ENCODE peak calls at places on chromosome 4, in seven cellular contexts. Y, T, N, I, Z, U and F are unnamed samples.

GRCh38 chr4:88283661-88284377 is 542 bp downstream of the PPM1K start:
- DNase-seq in Y (peak), T (no peak), N (peak), I (peak), Z (peak), U (peak), F (peak)

GRCh38 chr4:156781852-156782251 is 189.7 kb downstream of the PDGFC start:
- DNase-seq in Y (no peak), T (no peak), N (no peak), I (no peak), Z (no peak), U (peak), F (no peak)

GRCh38 chr4:181592221-181592745 is 650.9 kb upstream of the TENM3 start:
- DNase-seq in Y (no peak), T (no peak), N (no peak), I (no peak), Z (no peak), U (no peak), F (no peak)

GRCh38 chr4:77818077-77818666 is 996 bp downstream of the CNOT6L start:
- DNase-seq in Y (peak), T (peak), N (no peak), I (peak), Z (peak), U (peak), F (peak)

GRCh38 chr4:172688536-172688935 is 480.1 kb upstream of the GALNT7 start:
- DNase-seq in Y (no peak), T (no peak), N (no peak), I (no peak), Z (no peak), U (no peak), F (no peak)

GRCh38 chr4:27094785-27095184 is 234.1 kb downstream of the STIM2 start:
- DNase-seq in Y (no peak), T (peak), N (no peak), I (no peak), Z (no peak), U (no peak), F (no peak)

GRCh38 chr4:6892909-6893202 is 16.8 kb upstream of the TBC1D14 start:
- DNase-seq in Y (no peak), T (no peak), N (no peak), I (no peak), Z (no peak), U (no peak), F (no peak)

GRCh38 chr4:153310793-153311192 is 33.7 kb upstream of the MND1 start:
- DNase-seq in Y (no peak), T (no peak), N (no peak), I (no peak), Z (no peak), U (no peak), F (no peak)

GRCh38 chr4:89915151-89915550 is 20.5 kb downstream of the MMRN1 start:
- DNase-seq in Y (no peak), T (no peak), N (no peak), I (no peak), Z (no peak), U (no peak), F (no peak)

GRCh38 chr4:111631157-111631999 is 513.9 kb upstream of the FAM241A start:
- DNase-seq in Y (no peak), T (no peak), N (no peak), I (no peak), Z (no peak), U (peak), F (peak)

GRCh38 chr4:156956359-156956758 is 15.2 kb downstream of the PDGFC start:
- DNase-seq in Y (no peak), T (no peak), N (no peak), I (no peak), Z (no peak), U (no peak), F (no peak)

GRCh38 chr4:127120706-127121105 is 512.1 kb upstream of the INTU start:
- DNase-seq in Y (no peak), T (no peak), N (no peak), I (no peak), Z (no peak), U (no peak), F (no peak)

GRCh38 chr4:113446019-113446418 is 315.5 kb downstream of the CAMK2D start:
- DNase-seq in Y (no peak), T (no peak), N (no peak), I (no peak), Z (no peak), U (peak), F (peak)

GRCh38 chr4:26647523-26648224 is 63.8 kb downstream of the TBC1D19 start:
- DNase-seq in Y (no peak), T (no peak), N (no peak), I (no peak), Z (no peak), U (no peak), F (no peak)

GRCh38 chr4:48449151-48449550 is 34.0 kb upstream of the SLC10A4 start:
- DNase-seq in Y (no peak), T (no peak), N (no peak), I (no peak), Z (no peak), U (no peak), F (no peak)

GRCh38 chr4:21134994-21135393 is 434.7 kb downstream of the PACRGL start:
- DNase-seq in Y (peak), T (peak), N (no peak), I (no peak), Z (no peak), U (peak), F (peak)

GRCh38 chr4:139167774-139168444 is 9.1 kb downstream of the ELF2 start:
- DNase-seq in Y (no peak), T (no peak), N (no peak), I (no peak), Z (no peak), U (peak), F (peak)

GRCh38 chr4:113958766-113959540 is 20.5 kb downstream of the ARSJ start:
- DNase-seq in Y (no peak), T (peak), N (no peak), I (no peak), Z (no peak), U (peak), F (peak)

GRCh38 chr4:87122252-87122651 is 98.2 kb downstream of the KLHL8 start:
- DNase-seq in Y (no peak), T (no peak), N (no peak), I (no peak), Z (no peak), U (no peak), F (no peak)

GRCh38 chr4:86223472-86223871 is 136.4 kb downstream of the MAPK10 start:
- DNase-seq in Y (peak), T (peak), N (no peak), I (no peak), Z (no peak), U (peak), F (peak)

GRCh38 chr4:23741586-23742240 is 148.1 kb downstream of the PPARGC1A start:
- DNase-seq in Y (no peak), T (no peak), N (no peak), I (no peak), Z (no peak), U (no peak), F (no peak)

GRCh38 chr4:184267206-184267608 is 49.5 kb upstream of the ENPP6 start:
- DNase-seq in Y (no peak), T (no peak), N (no peak), I (no peak), Z (no peak), U (no peak), F (no peak)

GRCh38 chr4:73989928-73990327 is 1.9 kb upstream of the PPBP start:
- DNase-seq in Y (no peak), T (no peak), N (no peak), I (no peak), Z (no peak), U (no peak), F (no peak)

GRCh38 chr4:53748328-53748772 is 157.1 kb upstream of the LNX1 start:
- DNase-seq in Y (no peak), T (no peak), N (no peak), I (no peak), Z (no peak), U (no peak), F (no peak)

GRCh38 chr4:152936446-152937279 is 540 bp downstream of the FHDC1 start:
- DNase-seq in Y (peak), T (no peak), N (no peak), I (peak), Z (no peak), U (peak), F (no peak)

GRCh38 chr4:158656439-158656838 is 15.2 kb downstream of the C4orf46 start:
- DNase-seq in Y (peak), T (no peak), N (no peak), I (no peak), Z (no peak), U (no peak), F (peak)

GRCh38 chr4:113761682-113762060 is at the start of gene CAMK2D:
- DNase-seq in Y (peak), T (peak), N (peak), I (peak), Z (peak), U (peak), F (peak)

GRCh38 chr4:80143305-80143679 is 54.0 kb upstream of the PRDM8 start:
- DNase-seq in Y (no peak), T (no peak), N (no peak), I (no peak), Z (no peak), U (no peak), F (no peak)